ENCODE peak calls at places on chromosomes 6 and 20, in five cellular contexts. V is cardiac fibroblast; S is fibroblast of lung; N is activated CD8-positive, alpha-beta T cell treated with anti-CD3 and anti-CD28 coated beads for 36 hours; J is CD8-positive, alpha-beta T cell. U is an unnamed sample.

GRCh38 chr6:134398453-134398852 is 80.5 kb upstream of the SGK1 start:
- DNase-seq in S (no peak), J (no peak), N (peak), V (no peak), U (no peak)

GRCh38 chr6:37134622-37135191 is 35.2 kb upstream of the PIM1 start:
- DNase-seq in V (peak), J (peak), N (peak), S (peak), U (no peak)

GRCh38 chr6:84779380-84779779 is 15.0 kb upstream of the TBX18 start:
- DNase-seq in N (no peak), J (no peak), V (no peak), S (no peak), U (no peak)

GRCh38 chr20:49909499-49910339 is 5.6 kb downstream of the SPATA2 start:
- DNase-seq in J (no peak), S (no peak), N (no peak), V (no peak), U (no peak)

GRCh38 chr6:91804981-91805380 is 1218.1 kb upstream of the MAP3K7 start:
- DNase-seq in V (no peak), N (no peak), J (no peak), S (no peak), U (no peak)

GRCh38 chr6:10248378-10248843 is 166.5 kb downstream of the TFAP2A start:
- DNase-seq in N (no peak), J (no peak), V (no peak), S (peak), U (no peak)

GRCh38 chr6:22821664-22822320 is 252.4 kb downstream of the HDGFL1 start:
- DNase-seq in S (peak), N (no peak), J (no peak), V (peak), U (no peak)

GRCh38 chr6:107708435-107708834 is 115.7 kb downstream of the SCML4 start:
- DNase-seq in J (no peak), V (no peak), S (no peak), N (no peak), U (no peak)

GRCh38 chr6:11142296-11143027 is 30.9 kb upstream of the ERVFRD-1 start:
- DNase-seq in N (no peak), S (no peak), J (no peak), V (no peak), U (no peak)

GRCh38 chr6:165664553-165665383 is 1.7 kb upstream of the PDE10A start:
- DNase-seq in S (no peak), V (peak), N (no peak), J (no peak), U (no peak)

GRCh38 chr6:165663283-165663735 is 268 bp upstream of the PDE10A start:
- DNase-seq in S (peak), J (no peak), V (peak), N (no peak), U (no peak)

GRCh38 chr6:165662671-165663282 is at the start of gene PDE10A:
- DNase-seq in J (no peak), S (peak), N (no peak), V (peak), U (no peak)

GRCh38 chr6:165665384-165665672 is 2.3 kb upstream of the PDE10A start:
- DNase-seq in N (no peak), V (no peak), S (no peak), J (no peak), U (no peak)

DNA sequence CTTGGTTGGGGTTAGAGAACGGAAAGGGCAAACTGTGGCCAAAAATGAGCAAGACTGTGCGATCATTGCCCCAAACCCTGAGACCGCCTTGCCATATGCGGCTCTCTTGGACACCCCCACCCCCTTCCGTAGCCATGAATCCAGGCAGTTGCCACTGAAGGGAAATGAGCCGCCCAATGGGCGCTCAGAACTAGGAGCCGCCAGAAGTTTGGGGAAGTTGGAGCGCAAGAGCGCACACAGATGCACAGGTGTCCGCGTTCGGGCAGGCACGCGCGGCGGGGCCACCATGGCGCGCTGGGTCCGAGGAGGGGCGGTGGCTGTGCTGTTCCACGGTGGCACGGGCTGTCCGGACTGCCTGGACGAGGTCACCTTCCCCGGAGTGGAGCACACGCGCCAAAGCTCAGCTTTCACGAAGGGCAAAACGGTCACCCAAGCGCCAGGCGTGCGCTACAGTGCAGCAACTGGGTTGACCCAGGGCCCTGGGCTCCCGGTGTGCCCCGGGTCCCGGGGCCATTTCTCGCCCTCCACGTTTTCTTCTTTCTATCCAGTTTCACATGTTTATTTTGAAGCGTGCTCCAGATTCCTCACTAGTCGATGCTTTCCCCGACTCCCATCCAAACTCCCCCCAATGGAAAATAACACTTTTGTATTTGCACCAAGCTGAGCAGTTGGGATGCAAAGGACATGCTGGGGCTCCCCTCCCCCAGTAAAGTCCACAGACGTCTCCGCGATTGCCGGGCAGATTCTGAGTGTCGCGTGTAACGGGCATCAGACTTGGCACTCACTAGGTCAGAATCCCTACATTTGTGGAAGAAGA is 903 bp upstream of the PDE10A start:
- DNase-seq in J (no peak), V (no peak), S (peak), N (no peak), U (no peak)
- TF ChIP-seq CTCF in J (no peak), V (no peak), S (no peak), N (no peak), U (no peak)

GRCh38 chr6:14620522-14620921 is 502.9 kb downstream of the CD83 start:
- DNase-seq in V (no peak), S (no peak), J (no peak), N (no peak), U (no peak)
- TF ChIP-seq CTCF in V (no peak), S (no peak), J (no peak), N (no peak), U (no peak)

DNA sequence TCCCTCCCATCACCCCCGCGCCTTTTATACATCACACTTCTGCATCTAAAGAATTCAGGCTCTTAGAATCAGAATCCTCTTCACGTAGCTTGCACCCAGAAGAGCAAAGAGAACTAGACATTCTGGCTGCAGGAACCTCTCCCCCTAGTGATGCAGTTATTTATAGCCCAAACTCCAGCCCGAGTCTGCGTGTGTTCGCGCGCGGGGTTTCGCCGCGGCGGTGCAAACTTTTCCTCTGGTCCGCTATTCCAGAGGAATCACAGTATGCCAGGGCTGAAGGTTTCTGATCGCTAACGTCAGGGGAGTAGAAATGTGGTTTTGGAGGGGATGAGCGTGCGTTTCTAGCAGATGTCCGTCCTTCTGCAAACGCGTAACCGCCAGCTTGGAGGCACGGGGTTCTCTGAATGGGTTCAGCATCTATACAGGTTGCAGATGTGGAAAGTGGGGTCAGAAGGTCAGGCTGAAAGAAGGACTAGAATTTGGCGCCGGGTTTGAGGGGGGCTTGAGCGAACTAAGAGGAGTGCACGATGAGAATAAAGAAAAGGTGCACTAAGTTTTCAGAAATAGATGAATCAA is 1.9 kb downstream of the EPHA7 start:
- DNase-seq in J (no peak), N (no peak), S (peak), V (peak), U (no peak)
- TF ChIP-seq CTCF in J (no peak), N (no peak), S (peak), V (no peak), U (peak)

DNA sequence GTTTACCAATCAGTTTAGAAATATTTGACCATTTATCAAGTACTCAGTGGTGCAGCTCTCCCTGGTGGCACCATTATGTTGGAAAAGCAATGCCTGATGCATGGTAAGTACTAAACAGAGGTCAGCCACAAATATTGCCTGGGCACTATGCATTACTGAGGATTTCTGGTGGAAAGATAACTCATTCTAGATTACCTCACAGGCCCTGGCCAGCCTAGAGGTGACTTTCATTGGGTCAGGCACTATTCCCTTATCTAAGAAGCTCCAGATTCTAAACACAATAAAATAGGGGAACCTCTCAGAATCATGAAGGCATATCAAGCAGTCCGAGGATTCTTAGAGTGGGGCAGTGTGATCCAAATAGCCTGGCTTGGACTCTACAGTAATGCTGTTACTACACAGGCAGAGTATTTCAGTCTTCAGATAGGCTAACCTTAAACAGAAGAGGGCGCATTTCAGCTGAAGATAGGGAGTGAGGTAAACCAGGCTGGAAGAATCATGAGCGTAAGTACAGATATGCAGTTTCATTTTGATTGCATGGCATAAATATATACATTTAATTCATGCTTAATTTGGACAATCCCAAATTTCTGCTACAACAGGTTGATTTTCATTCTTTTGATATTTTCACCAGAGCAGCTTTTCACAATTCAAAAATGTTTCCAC is 12.1 kb downstream of the LGSN start:
- DNase-seq in V (peak), N (no peak), J (no peak), S (peak), U (no peak)
- TF ChIP-seq CTCF in V (peak), N (no peak), J (no peak), S (peak), U (peak)

GRCh38 chr20:57498425-57499400 is 26.2 kb downstream of the CTCFL start:
- DNase-seq in S (no peak), J (peak), V (peak), N (peak), U (no peak)
- TF ChIP-seq CTCF in S (peak), J (peak), V (peak), N (peak), U (peak)

GRCh38 chr20:25576783-25577530 is 8.4 kb downstream of the NINL start:
- DNase-seq in J (no peak), N (no peak), S (no peak), V (no peak), U (no peak)

GRCh38 chr20:25571817-25572216 is 13.5 kb downstream of the NINL start:
- DNase-seq in S (no peak), J (no peak), V (no peak), N (no peak), U (no peak)

GRCh38 chr20:25573288-25574251 is 11.8 kb downstream of the NINL start:
- DNase-seq in J (no peak), V (peak), N (no peak), S (peak), U (no peak)

GRCh38 chr20:25571240-25571639 is 14.1 kb downstream of the NINL start:
- DNase-seq in J (no peak), S (no peak), V (no peak), N (no peak), U (no peak)

GRCh38 chr20:25574411-25574810 is 10.9 kb downstream of the NINL start:
- DNase-seq in V (peak), S (peak), N (no peak), J (no peak), U (no peak)
- TF ChIP-seq CTCF in V (peak), S (peak), N (no peak), J (no peak), U (no peak)

U was measured in D721Med.